ENCODE peak calls at places on chromosomes 6 and 20, in six cellular contexts. G is cardiac muscle cell, S is IMR-90, M is mesendoderm, O is ovary, Z is trophoblast cell. L is an unnamed sample.

GRCh38 chr6:111980168-111980567 is 73.7 kb upstream of the CCN6 start:
- DNase-seq in G (no peak), S (peak), M (no peak), O (no peak), Z (no peak), L (no peak)

GRCh38 chr6:108186226-108186625 is 20.4 kb downstream of the NR2E1 start:
- DNase-seq in G (no peak), S (no peak), M (no peak), O (no peak), Z (no peak), L (no peak)

GRCh38 chr6:13216236-13216933 is 112.0 kb downstream of the TBC1D7 start:
- DNase-seq in G (no peak), S (no peak), M (no peak), O (no peak), Z (no peak), L (no peak)

GRCh38 chr6:119227377-119227776 is 122.2 kb downstream of the MAN1A1 start:
- DNase-seq in G (no peak), S (no peak), M (no peak), O (no peak), Z (no peak), L (no peak)

GRCh38 chr6:62652692-62653328 is 366.8 kb upstream of the KHDRBS2 start:
- DNase-seq in G (peak), S (peak), M (peak), O (no peak), Z (no peak), L (no peak)

GRCh38 chr20:23143098-23143497 is 57.0 kb upstream of the CD93 start:
- DNase-seq in G (peak), S (peak), M (peak), O (no peak), Z (peak), L (no peak)

GRCh38 chr6:148287979-148288378 is 54.7 kb upstream of the SASH1 start:
- DNase-seq in G (no peak), S (no peak), M (no peak), O (no peak), Z (peak), L (no peak)

GRCh38 chr20:14963262-14963663 is 625.9 kb upstream of the FLRT3 start:
- DNase-seq in G (no peak), S (no peak), M (peak), O (no peak), Z (no peak), L (no peak)

GRCh38 chr20:34713194-34713943 is 9.2 kb downstream of the TP53INP2 start:
- DNase-seq in G (peak), S (peak), M (no peak), O (no peak), Z (peak), L (no peak)

GRCh38 chr20:33790571-33790970 is 20.6 kb upstream of the CHMP4B start:
- DNase-seq in G (no peak), S (no peak), M (no peak), O (no peak), Z (no peak), L (no peak)

GRCh38 chr20:37823276-37823980 is 79.5 kb upstream of the VSTM2L start:
- DNase-seq in G (no peak), S (peak), M (peak), O (no peak), Z (peak), L (no peak)

GRCh38 chr6:165843121-165843520 is 180.1 kb upstream of the PDE10A start:
- DNase-seq in G (no peak), S (no peak), M (no peak), O (no peak), Z (no peak), L (no peak)

GRCh38 chr6:160679402-160679769 is 15.3 kb upstream of the LPA start:
- DNase-seq in G (peak), S (no peak), M (peak), O (peak), Z (no peak), L (no peak)

GRCh38 chr6:33589723-33590530 is 9.9 kb upstream of the BAK1 start:
- DNase-seq in G (peak), S (peak), M (peak), O (peak), Z (peak), L (no peak)

GRCh38 chr6:156410649-156411048 is 366.5 kb upstream of the ARID1B start:
- DNase-seq in G (no peak), S (no peak), M (no peak), O (no peak), Z (no peak), L (peak)

GRCh38 chr6:108330806-108331205 is 36.0 kb downstream of the AFG1L start:
- DNase-seq in G (no peak), S (no peak), M (no peak), O (no peak), Z (no peak), L (no peak)

GRCh38 chr6:132058975-132059374 is 107.8 kb upstream of the CCN2 start:
- DNase-seq in G (peak), S (peak), M (no peak), O (no peak), Z (no peak), L (no peak)

GRCh38 chr20:8043687-8044278 is 24.2 kb upstream of the TMX4 start:
- DNase-seq in G (peak), S (peak), M (peak), O (no peak), Z (peak), L (peak)

GRCh38 chr6:8064638-8065518 is 689 bp upstream of the BLOC1S5 start:
- DNase-seq in G (no peak), S (no peak), M (peak), O (no peak), Z (no peak), L (no peak)

GRCh38 chr20:29742699-29743100 is 1514.8 kb upstream of the DEFB115 start:
- DNase-seq in G (no peak), S (no peak), M (no peak), O (no peak), Z (no peak), L (no peak)

DNA sequence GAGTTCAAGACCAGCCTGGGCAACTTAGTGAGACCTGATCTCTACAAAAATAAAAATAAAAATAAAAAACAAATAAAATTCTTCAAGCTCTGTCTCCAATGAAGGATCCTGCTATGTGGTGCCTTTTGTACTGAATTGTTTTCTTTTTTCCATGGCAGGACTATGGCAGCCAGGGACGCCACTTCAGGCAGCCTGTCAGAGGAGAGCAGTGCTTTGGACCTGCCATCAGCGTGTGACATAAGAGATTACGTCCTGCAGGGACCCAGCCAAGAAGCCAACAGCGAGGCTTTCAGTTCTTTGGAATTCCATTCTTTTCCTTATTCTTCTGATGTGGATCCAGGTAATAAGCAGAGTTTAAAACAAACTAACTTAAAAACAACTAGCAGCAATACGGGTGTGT is 22.5 kb downstream of the SHLD1 start:
- DNase-seq in G (no peak), S (no peak), M (no peak), O (no peak), Z (no peak), L (no peak)
- H3K4me3 ChIP-seq in G (no peak), S (no peak), M (no peak), O (no peak), Z (no peak), L (no peak)

GRCh38 chr6:167678102-167679101 is 148.3 kb upstream of the AFDN start:
- DNase-seq in G (peak), S (no peak), M (peak), O (peak), Z (no peak), L (no peak)
- H3K27ac ChIP-seq in G (no peak), S (no peak), M (no peak), O (no peak), Z (peak), L (no peak)

DNA sequence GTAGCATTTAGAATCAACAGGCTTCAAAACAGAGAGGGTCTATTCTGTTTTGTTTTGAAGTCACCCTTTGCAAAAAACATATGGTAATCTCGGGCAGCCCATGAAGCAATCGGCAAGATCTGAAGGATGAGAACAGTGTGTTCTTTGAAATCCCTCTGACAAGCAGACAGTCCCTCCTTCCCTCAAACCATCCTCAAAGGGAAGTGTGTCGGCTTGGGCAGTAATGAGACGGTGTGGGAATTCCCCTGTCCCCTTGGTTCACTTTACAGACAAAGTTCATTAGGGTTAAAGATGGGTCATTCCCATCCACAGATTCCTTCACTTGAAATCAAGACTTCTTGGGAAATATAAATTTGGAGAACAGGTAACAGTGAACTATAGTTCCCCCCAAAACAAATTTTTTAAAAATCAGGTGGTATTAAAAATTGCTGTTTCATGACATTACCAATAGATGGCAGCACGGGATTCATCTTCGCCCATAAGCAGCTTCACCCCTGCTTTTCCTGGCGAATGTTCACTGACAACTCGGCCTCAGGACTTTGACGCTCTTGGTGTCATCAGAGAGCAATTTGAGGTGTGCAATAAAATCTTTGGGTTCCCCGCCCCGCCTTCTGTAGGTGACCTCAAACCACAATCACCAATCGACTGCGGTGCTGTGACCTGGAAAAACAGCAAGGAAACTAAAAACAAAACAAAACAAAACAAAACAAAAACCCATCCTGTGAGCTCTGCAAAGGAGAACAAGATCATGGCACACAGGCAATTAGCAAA is 159.3 kb upstream of the TNFAIP3 start:
- DNase-seq in G (peak), S (peak), M (peak), O (peak), Z (peak), L (peak)
- H3K4me3 ChIP-seq in G (no peak), S (no peak), M (no peak), O (no peak), Z (no peak), L (no peak)

GRCh38 chr20:41027872-41028358 is 707 bp upstream of the TOP1 start:
- DNase-seq in G (no peak), S (no peak), M (no peak), O (no peak), Z (no peak), L (no peak)
- H3K27ac ChIP-seq in G (no peak), S (no peak), M (peak), O (no peak), Z (no peak), L (peak)